ENCODE peak calls at places on chromosomes 16 and 17, in six cellular contexts. W is activated effector memory CD4-positive, alpha-beta T cell treated with anti-CD3 and anti-CD28 coated beads, Interleukin-2, amount 50 U/mL, for 16 hours; H is NCI-H748 treated with DMSO at 0.1 percent for 48 hours; U is COR-L47; K is activated T-helper 1 cell treated with Interleukin-2 at 50 U/mL for 16 hours; O is colonic mucosa. R is an unnamed sample.

GRCh38 chr17:42751628-42752027 is 6.8 kb upstream of the EZH1 start:
- DNase-seq in W (no peak), H (no peak), U (no peak), K (no peak), O (no peak), R (no peak)

GRCh38 chr17:74592087-74592990 is at the start of gene CD300LD:
- DNase-seq in W (no peak), H (no peak), U (no peak), K (no peak), O (no peak), R (no peak)

GRCh38 chr17:49618112-49618611 is 42.5 kb downstream of the NXPH3 start:
- DNase-seq in W (no peak), H (no peak), U (no peak), K (no peak), O (no peak), R (no peak)

GRCh38 chr17:47066841-47067682 is 88.0 kb upstream of the RPRML start:
- DNase-seq in W (peak), H (peak), U (peak), K (peak), O (peak), R (peak)

GRCh38 chr17:31580331-31581021 is 189.0 kb downstream of the RAB11FIP4 start:
- DNase-seq in W (no peak), H (no peak), U (no peak), K (no peak), O (no peak), R (no peak)

GRCh38 chr17:9875441-9875840 is 29.6 kb downstream of the RCVRN start:
- DNase-seq in W (no peak), H (no peak), U (no peak), K (no peak), O (no peak), R (no peak)

GRCh38 chr17:57294075-57294474 is 37.8 kb downstream of the MSI2 start:
- DNase-seq in W (no peak), H (peak), U (peak), K (no peak), O (no peak), R (no peak)

GRCh38 chr17:21280081-21280518 is 4.4 kb upstream of the MAP2K3 start:
- DNase-seq in W (peak), H (peak), U (peak), K (peak), O (peak), R (peak)

GRCh38 chr17:2214047-2214717 is 89.4 kb downstream of the SMG6 start:
- DNase-seq in W (no peak), H (no peak), U (no peak), K (no peak), O (no peak), R (no peak)

GRCh38 chr17:64081802-64082799 is 47.8 kb downstream of the ERN1 start:
- DNase-seq in W (peak), H (peak), U (peak), K (no peak), O (peak), R (peak)

GRCh38 chr17:74455025-74455585 is 11.3 kb upstream of the CD300A start:
- DNase-seq in W (no peak), H (no peak), U (no peak), K (no peak), O (peak), R (no peak)

GRCh38 chr17:61211233-61211632 is 188.4 kb upstream of the TBX2 start:
- DNase-seq in W (no peak), H (no peak), U (no peak), K (no peak), O (no peak), R (peak)

GRCh38 chr17:41772586-41773189 is 13.8 kb downstream of the JUP start:
- DNase-seq in W (no peak), H (no peak), U (no peak), K (no peak), O (peak), R (no peak)

GRCh38 chr17:39365252-39365651 is 36.2 kb downstream of the FBXL20 start:
- DNase-seq in W (no peak), H (no peak), U (no peak), K (no peak), O (no peak), R (no peak)

GRCh38 chr17:64115871-64116534 is 13.9 kb downstream of the ERN1 start:
- DNase-seq in W (no peak), H (no peak), U (no peak), K (no peak), O (no peak), R (no peak)

GRCh38 chr17:82489851-82490511 is 29.6 kb upstream of the FOXK2 start:
- DNase-seq in W (no peak), H (no peak), U (peak), K (no peak), O (no peak), R (no peak)

GRCh38 chr17:40062347-40063033 is at the start of gene THRA:
- DNase-seq in W (peak), H (no peak), U (peak), K (peak), O (peak), R (no peak)

GRCh38 chr16:72195609-72196008 is 23.7 kb upstream of the PMFBP1 start:
- DNase-seq in W (no peak), H (no peak), U (no peak), K (no peak), O (no peak), R (no peak)

GRCh38 chr16:59783191-59783590 is 1049.1 kb upstream of the GOT2 start:
- DNase-seq in W (no peak), H (no peak), U (no peak), K (no peak), O (no peak), R (no peak)

GRCh38 chr16:77723108-77723514 is 797 bp downstream of the NUDT7 start:
- DNase-seq in W (no peak), H (no peak), U (no peak), K (no peak), O (peak), R (no peak)

GRCh38 chr16:12480916-12481315 is 322.8 kb downstream of the CPPED1 start:
- DNase-seq in W (no peak), H (no peak), U (no peak), K (no peak), O (no peak), R (no peak)